ENCODE peak calls at places on chromosomes 3 and 15, in seven cellular contexts. Q is left ventricle myocardium inferior, X is heart left ventricle, C is fibroblast of lung, S is cardiac muscle cell, W is thyroid gland, D is Peyer's patch. M is an unnamed sample.

GRCh38 chr15:80660114-80660513 is 35.0 kb upstream of the ABHD17C start:
- DNase-seq in Q (no peak), X (no peak), C (peak; percentile 43), S (peak; percentile 65), W (peak; percentile 29), D (no peak), M (no peak)

GRCh38 chr3:193829781-193830180 is 236.8 kb downstream of the OPA1 start:
- DNase-seq in Q (no peak), X (no peak), C (peak; percentile 88), S (peak; percentile 32), W (peak; percentile 68), D (no peak), M (no peak)

GRCh38 chr15:78408961-78409360 is 29.1 kb upstream of the IREB2 start:
- DNase-seq in Q (no peak), X (no peak), C (no peak), S (no peak), W (no peak), D (no peak), M (no peak)

GRCh38 chr3:72997421-72997961 is 880 bp downstream of the PPP4R2 start:
- DNase-seq in Q (no peak), X (no peak), C (peak; percentile 60), S (peak; percentile 67), W (peak; percentile 28), D (peak; percentile 18), M (no peak)

GRCh38 chr3:100802126-100802525 is 92.8 kb downstream of the TFG start:
- DNase-seq in Q (no peak), X (no peak), C (peak; percentile 36), S (no peak), W (no peak), D (no peak), M (no peak)

GRCh38 chr15:31485911-31486461 is 159.4 kb downstream of the KLF13 start:
- DNase-seq in Q (no peak), X (no peak), C (no peak), S (no peak), W (no peak), D (peak; percentile 10), M (no peak)

GRCh38 chr3:73511555-73511954 is 113.2 kb downstream of the PDZRN3 start:
- DNase-seq in Q (no peak), X (no peak), C (no peak), S (no peak), W (no peak), D (no peak), M (no peak)

GRCh38 chr15:79035814-79036213 is 54.8 kb downstream of the RASGRF1 start:
- DNase-seq in Q (no peak), X (no peak), C (no peak), S (no peak), W (no peak), D (no peak), M (no peak)

GRCh38 chr3:174440350-174440716 is 418.8 kb upstream of the NAALADL2 start:
- DNase-seq in Q (no peak), X (peak; percentile 21), C (peak; percentile 71), S (peak; percentile 76), W (peak; percentile 16), D (no peak), M (no peak)

GRCh38 chr15:36958611-36959010 is 141.7 kb downstream of the MEIS2 start:
- DNase-seq in Q (no peak), X (no peak), C (peak; percentile 68), S (no peak), W (no peak), D (no peak), M (no peak)

GRCh38 chr3:147458995-147459704 is 50.0 kb downstream of the ZIC1 start:
- DNase-seq in Q (no peak), X (no peak), C (no peak), S (no peak), W (no peak), D (no peak), M (no peak)

GRCh38 chr3:107198522-107199271 is 178.5 kb upstream of the CCDC54 start:
- DNase-seq in Q (peak; percentile 64), X (peak; percentile 71), C (peak; percentile 89), S (peak; percentile 74), W (no peak), D (no peak), M (no peak)

GRCh38 chr3:69386535-69387385 is 872 bp upstream of the FRMD4B start:
- DNase-seq in Q (no peak), X (no peak), C (no peak), S (no peak), W (no peak), D (no peak), M (no peak)

GRCh38 chr15:98952381-98952803 is 55.2 kb downstream of the PGPEP1L start:
- DNase-seq in Q (no peak), X (no peak), C (peak; percentile 48), S (no peak), W (no peak), D (no peak), M (no peak)

GRCh38 chr3:193593666-193594025 is 638 bp downstream of the OPA1 start:
- DNase-seq in Q (no peak), X (no peak), C (peak; percentile 49), S (peak; percentile 25), W (no peak), D (no peak), M (no peak)

GRCh38 chr15:51781506-51781905 is 30.1 kb downstream of the TMOD2 start:
- DNase-seq in Q (no peak), X (no peak), C (no peak), S (no peak), W (no peak), D (no peak), M (no peak)
- TF ChIP-seq CTCF in Q (no peak), X (no peak), C (no peak), S (no peak), W (no peak), D (no peak), M (no peak)

DNA sequence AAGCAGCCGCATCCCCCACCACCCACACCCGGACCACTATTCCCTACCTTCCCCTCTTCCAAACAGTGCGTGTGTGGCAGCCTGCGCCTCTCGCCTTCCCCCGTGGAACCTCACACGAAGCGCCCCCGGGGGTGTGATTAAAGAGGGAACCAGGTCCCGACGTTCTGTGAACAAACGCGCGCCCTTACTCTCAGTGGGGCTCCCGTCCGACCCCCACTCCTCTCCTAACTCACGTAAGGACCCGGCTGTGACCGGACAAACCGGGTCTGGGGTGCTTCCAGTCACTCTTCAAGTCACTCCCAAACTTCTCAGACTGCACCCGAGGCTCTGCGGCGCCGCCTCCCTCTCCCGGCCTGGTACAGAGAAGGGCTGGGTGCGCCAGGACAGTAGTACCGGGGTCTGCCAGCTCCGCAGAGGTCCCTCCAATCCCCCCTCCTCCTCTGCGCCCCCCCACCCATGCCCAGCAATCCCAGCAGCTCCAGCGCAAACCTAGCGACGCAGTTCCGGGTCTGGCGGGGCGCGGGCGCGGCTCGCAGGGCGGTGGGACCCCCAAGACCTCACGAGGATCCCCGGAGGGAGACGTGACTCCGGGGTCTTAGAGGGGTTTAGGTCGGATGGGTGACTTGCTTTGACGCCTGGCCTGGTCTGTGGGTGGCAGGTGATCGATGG is 574 bp downstream of the DUOXA1 start:
- DNase-seq in Q (no peak), X (no peak), C (no peak), S (no peak), W (peak; percentile 58), D (no peak), M (no peak)
- H3K27me3 ChIP-seq in Q (peaks cover 80% of the 10 kb centered on the region), X (peaks cover 62% of the 10 kb centered on the region), C (peaks cover 63% of the 10 kb centered on the region), S (peaks cover 100% of the 10 kb centered on the region), W (no peaks in the 10 kb centered on the region), D (peaks cover 18% of the 10 kb centered on the region), M (peaks cover 48% of the 10 kb centered on the region)

GRCh38 chr15:82748315-82748714 is 38.6 kb upstream of the AP3B2 start:
- DNase-seq in Q (no peak), X (no peak), C (no peak), S (no peak), W (no peak), D (no peak), M (no peak)

GRCh38 chr15:82750831-82751181 is 41.1 kb upstream of the AP3B2 start:
- DNase-seq in Q (no peak), X (no peak), C (peak; percentile 24), S (peak; percentile 9), W (peak; percentile 1), D (no peak), M (no peak)

DNA sequence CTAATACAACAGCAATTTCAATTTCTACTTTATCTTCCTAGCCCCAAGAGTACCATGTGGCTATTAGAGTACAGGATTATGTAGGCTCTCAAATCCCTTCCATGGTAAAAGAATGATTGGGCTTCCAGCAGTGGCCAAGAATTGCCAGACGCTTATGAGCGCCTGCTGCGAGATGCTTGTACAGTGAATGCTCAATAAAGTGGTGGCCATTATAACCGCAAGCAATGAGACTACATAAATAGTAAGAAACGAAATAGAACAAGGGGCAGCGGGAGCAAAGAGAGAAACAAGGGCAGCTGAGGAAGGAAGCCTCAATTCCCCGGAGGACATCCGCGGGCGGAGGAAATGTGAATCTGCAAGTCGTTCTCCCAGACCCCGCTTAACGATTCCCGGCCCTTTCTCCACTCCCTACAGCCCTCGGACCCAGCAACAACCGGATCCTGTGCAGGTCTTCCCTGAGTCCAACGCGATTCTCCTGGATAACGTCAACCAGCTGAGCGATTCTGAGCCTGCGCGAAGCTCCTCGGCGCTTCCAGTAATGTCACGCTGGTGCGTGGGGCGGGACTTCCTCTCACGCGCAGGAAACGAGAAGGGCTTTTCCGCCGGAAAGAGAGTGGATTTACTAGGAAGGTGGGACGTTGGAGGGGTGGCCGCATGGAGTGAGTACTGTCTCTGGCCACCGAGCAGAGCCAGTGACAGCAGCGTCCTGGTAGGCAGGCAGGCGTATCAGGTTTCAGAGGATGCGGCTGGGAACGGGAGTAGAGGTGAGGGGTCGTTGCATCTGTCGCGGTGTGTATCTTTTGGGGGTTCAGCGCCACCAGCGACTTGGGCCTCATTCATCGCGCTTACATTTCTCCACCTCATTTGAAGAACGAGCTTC is 40.5 kb upstream of the AP3B2 start:
- DNase-seq in Q (peak; percentile 90), X (peak; percentile 93), C (peak; percentile 97), S (peak; percentile 95), W (peak; percentile 95), D (peak; percentile 91), M (peak; percentile 84)
- TF ChIP-seq CTCF in Q (no peak), X (no peak), C (no peak), S (no peak), W (no peak), D (no peak), M (no peak)

DNA sequence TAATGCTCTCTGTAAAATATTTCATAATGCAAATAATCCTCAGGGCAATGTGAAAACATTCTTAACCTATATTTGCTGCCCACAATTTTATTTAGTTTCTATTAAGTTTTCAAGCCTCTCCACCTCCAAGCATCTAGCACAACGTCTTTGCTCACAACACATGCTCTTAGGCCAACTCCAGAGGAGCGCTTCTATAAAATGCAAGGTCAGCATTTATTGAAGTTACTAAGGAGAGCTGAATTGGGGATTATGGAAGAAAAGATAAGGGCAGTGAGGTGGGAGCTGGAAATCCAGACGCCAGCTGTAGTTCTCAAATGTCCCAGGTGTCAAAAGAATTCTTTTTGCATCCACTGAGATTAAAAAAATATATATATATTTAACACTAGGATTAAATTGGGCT is 996 bp downstream of the RABL3 start:
- DNase-seq in Q (no peak), X (no peak), C (no peak), S (no peak), W (no peak), D (no peak), M (no peak)
- H3K27me3 ChIP-seq in Q (no peaks in the 10 kb centered on the region), X (no peaks in the 10 kb centered on the region), C (no peaks in the 10 kb centered on the region), S (no peaks in the 10 kb centered on the region), W (no peaks in the 10 kb centered on the region), D (no peaks in the 10 kb centered on the region), M (no peaks in the 10 kb centered on the region)